ENCODE peak calls at places on chromosomes 5 and 9, in eight cellular contexts. C is MCF 10A, N is GM04504, G is NCI-H774, E is fibroblast of mammary gland, U is T-cell, K is KBM-7, F is adipocyte. T is an unnamed sample.

GRCh38 chr9:134343637-134344036 is 17.4 kb downstream of the RXRA start:
- DNase-seq in C (no peak), N (no peak), G (no peak), E (no peak), U (no peak), K (no peak), F (no peak), T (no peak)

GRCh38 chr5:142644640-142645361 is 41.1 kb downstream of the FGF1 start:
- DNase-seq in C (peak), N (peak), G (no peak), E (peak), U (no peak), K (no peak), F (peak), T (peak)

GRCh38 chr5:3351581-3352442 is 243.8 kb upstream of the IRX1 start:
- DNase-seq in C (no peak), N (no peak), G (no peak), E (no peak), U (no peak), K (no peak), F (no peak), T (no peak)

GRCh38 chr5:16726538-16726946 is 109.7 kb upstream of the RETREG1 start:
- DNase-seq in C (no peak), N (no peak), G (peak), E (no peak), U (no peak), K (peak), F (no peak), T (no peak)

GRCh38 chr5:61746836-61747575 is 414.9 kb downstream of the ZSWIM6 start:
- DNase-seq in C (no peak), N (no peak), G (no peak), E (no peak), U (no peak), K (no peak), F (peak), T (no peak)

GRCh38 chr9:26650325-26650724 is 242.3 kb downstream of the CAAP1 start:
- DNase-seq in C (no peak), N (no peak), G (no peak), E (peak), U (no peak), K (peak), F (no peak), T (no peak)

GRCh38 chr5:94461131-94461530 is 157.3 kb downstream of the KIAA0825 start:
- DNase-seq in C (no peak), N (no peak), G (no peak), E (no peak), U (no peak), K (no peak), F (no peak), T (no peak)

GRCh38 chr5:83145882-83146331 is 68.6 kb downstream of the XRCC4 start:
- DNase-seq in C (no peak), N (peak), G (no peak), E (peak), U (no peak), K (no peak), F (peak), T (no peak)

GRCh38 chr5:103262422-103262871 is 3.9 kb downstream of the MACIR start:
- DNase-seq in C (no peak), N (peak), G (no peak), E (peak), U (no peak), K (no peak), F (peak), T (no peak)

GRCh38 chr9:4849364-4849763 is 56.6 kb downstream of the RCL1 start:
- DNase-seq in C (no peak), N (no peak), G (peak), E (no peak), U (no peak), K (no peak), F (no peak), T (no peak)

GRCh38 chr9:121333950-121334773 is 35.9 kb downstream of the STOM start:
- DNase-seq in C (no peak), N (no peak), G (no peak), E (no peak), U (no peak), K (no peak), F (no peak), T (no peak)